ENCODE peak calls at places on chromosomes 4 and X, in five cellular contexts. One of them, this sample, is unnamed. For H3K36me3 and H3K4me1, the result is how much of the 10 kb centered on the place peaks cover.

GRCh38 chr4:52912608-52913007 is 50.5 kb downstream of the RASL11B start:
- DNase-seq in upper lobe of right lung: no peak
- DNase-seq in psoas muscle: no peak
- DNase-seq in CD8-positive, alpha-beta memory T cell: no peak
- DNase-seq in GM23248: peak
- DNase-seq in this sample: no peak

GRCh38 chrX:71163010-71163409 is 18.4 kb downstream of the NLGN3 start:
- DNase-seq in CD8-positive, alpha-beta memory T cell: no peak
- DNase-seq in upper lobe of right lung: no peak
- DNase-seq in psoas muscle: no peak
- DNase-seq in GM23248: no peak
- DNase-seq in this sample: no peak

GRCh38 chrX:56947695-56948094 is 47.6 kb downstream of the SPIN3 start:
- DNase-seq in CD8-positive, alpha-beta memory T cell: no peak
- DNase-seq in GM23248: peak
- DNase-seq in psoas muscle: no peak
- DNase-seq in upper lobe of right lung: no peak
- DNase-seq in this sample: no peak

GRCh38 chr4:1720163-1720983 is 750 bp downstream of the TMEM129 start:
- DNase-seq in GM23248: peak
- DNase-seq in upper lobe of right lung: peak
- DNase-seq in CD8-positive, alpha-beta memory T cell: peak
- DNase-seq in psoas muscle: peak
- DNase-seq in this sample: no peak

GRCh38 chr4:3314706-3315260 is 22.0 kb downstream of the RGS12 start:
- DNase-seq in CD8-positive, alpha-beta memory T cell: no peak
- DNase-seq in upper lobe of right lung: peak
- DNase-seq in GM23248: no peak
- DNase-seq in psoas muscle: no peak
- DNase-seq in this sample: no peak

GRCh38 chrX:13418126-13419091 is 98.6 kb upstream of the ATXN3L start:
- DNase-seq in GM23248: peak
- DNase-seq in psoas muscle: no peak
- DNase-seq in CD8-positive, alpha-beta memory T cell: no peak
- DNase-seq in upper lobe of right lung: no peak
- DNase-seq in this sample: no peak

GRCh38 chr4:101865501-101866062 is 75.1 kb downstream of the BANK1 start:
- DNase-seq in psoas muscle: no peak
- DNase-seq in GM23248: peak
- DNase-seq in upper lobe of right lung: no peak
- DNase-seq in CD8-positive, alpha-beta memory T cell: no peak
- DNase-seq in this sample: no peak

GRCh38 chrX:13955095-13955647 is 74.5 kb downstream of the GEMIN8 start:
- DNase-seq in GM23248: no peak
- DNase-seq in CD8-positive, alpha-beta memory T cell: no peak
- DNase-seq in psoas muscle: no peak
- DNase-seq in upper lobe of right lung: no peak
- DNase-seq in this sample: no peak

GRCh38 chr4:103915224-103915869 is 195.6 kb upstream of the TACR3 start:
- DNase-seq in psoas muscle: no peak
- DNase-seq in upper lobe of right lung: no peak
- DNase-seq in GM23248: peak
- DNase-seq in CD8-positive, alpha-beta memory T cell: no peak
- DNase-seq in this sample: no peak

DNA sequence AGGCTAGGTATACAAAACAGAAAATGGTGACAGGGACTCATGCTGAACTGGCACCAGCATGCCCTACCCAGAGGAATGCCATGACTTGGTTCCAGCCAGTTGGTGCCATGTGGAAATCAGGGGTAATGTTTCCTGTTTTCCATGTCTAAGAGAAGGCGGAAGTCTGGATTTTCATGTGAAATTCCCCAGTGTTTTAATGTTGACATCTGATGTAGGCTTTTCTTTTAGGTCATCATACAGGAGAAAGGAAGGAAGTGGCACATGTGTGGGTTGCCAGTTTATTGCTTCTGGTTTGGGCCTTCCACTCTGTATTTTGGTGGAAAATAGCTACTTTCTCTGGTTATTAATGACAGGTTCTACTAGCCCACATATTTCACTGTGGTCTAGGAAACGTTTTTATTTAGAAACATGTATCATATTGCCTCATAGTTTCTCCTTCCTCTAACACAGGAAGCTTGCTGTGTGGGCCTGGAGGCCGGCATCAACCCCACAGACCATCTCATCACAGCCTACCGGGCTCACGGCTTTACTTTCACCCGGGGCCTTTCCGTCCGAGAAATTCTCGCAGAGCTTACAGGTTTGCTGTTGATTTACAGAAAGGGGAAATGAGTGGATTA is 7.2 kb downstream of the PDHA1 start:
- DNase-seq in CD8-positive, alpha-beta memory T cell: no peak
- DNase-seq in psoas muscle: no peak
- DNase-seq in GM23248: no peak
- DNase-seq in upper lobe of right lung: no peak
- DNase-seq in this sample: no peak
- H3K36me3 ChIP-seq in CD8-positive, alpha-beta memory T cell: under half
- H3K36me3 ChIP-seq in psoas muscle: under half
- H3K36me3 ChIP-seq in GM23248: under half
- H3K36me3 ChIP-seq in upper lobe of right lung: under half
- H3K36me3 ChIP-seq in this sample: under half

GRCh38 chr4:7826176-7826908 is 113.3 kb downstream of the AFAP1 start:
- DNase-seq in psoas muscle: no peak
- DNase-seq in upper lobe of right lung: no peak
- DNase-seq in CD8-positive, alpha-beta memory T cell: no peak
- DNase-seq in GM23248: no peak
- DNase-seq in this sample: no peak

GRCh38 chr4:7828011-7828720 is 111.5 kb downstream of the AFAP1 start:
- DNase-seq in psoas muscle: peak
- DNase-seq in GM23248: peak
- DNase-seq in upper lobe of right lung: no peak
- DNase-seq in CD8-positive, alpha-beta memory T cell: peak
- DNase-seq in this sample: peak

GRCh38 chr4:7828926-7829325 is 110.7 kb downstream of the AFAP1 start:
- DNase-seq in CD8-positive, alpha-beta memory T cell: no peak
- DNase-seq in upper lobe of right lung: no peak
- DNase-seq in psoas muscle: no peak
- DNase-seq in GM23248: peak
- DNase-seq in this sample: no peak

GRCh38 chr4:7826909-7827306 is 112.8 kb downstream of the AFAP1 start:
- DNase-seq in psoas muscle: no peak
- DNase-seq in GM23248: no peak
- DNase-seq in upper lobe of right lung: no peak
- DNase-seq in CD8-positive, alpha-beta memory T cell: no peak
- DNase-seq in this sample: no peak

DNA sequence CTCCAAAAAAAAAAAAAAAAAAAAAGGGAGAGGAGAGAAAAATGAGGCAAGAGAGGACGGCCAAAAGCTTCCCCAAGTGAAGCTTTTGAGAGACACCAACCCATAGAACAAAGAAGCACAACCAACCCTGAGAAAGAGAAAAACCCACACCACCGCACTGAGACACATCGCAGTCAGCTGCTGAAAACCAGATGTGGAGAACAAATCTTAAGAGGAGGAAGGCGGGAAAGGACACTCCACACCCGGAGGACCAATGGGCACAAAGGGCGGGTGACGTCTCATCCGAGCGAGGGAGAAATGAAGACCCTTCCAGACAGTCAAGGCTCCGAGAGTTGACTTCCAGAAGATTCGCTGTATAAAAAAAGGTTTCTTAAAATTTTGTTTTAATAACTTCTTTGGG is 112.1 kb downstream of the AFAP1 start:
- DNase-seq in CD8-positive, alpha-beta memory T cell: no peak
- DNase-seq in upper lobe of right lung: no peak
- DNase-seq in GM23248: peak
- DNase-seq in psoas muscle: no peak
- DNase-seq in this sample: no peak
- H3K4me1 ChIP-seq in CD8-positive, alpha-beta memory T cell: under half
- H3K4me1 ChIP-seq in upper lobe of right lung: under half
- H3K4me1 ChIP-seq in GM23248: half or more
- H3K4me1 ChIP-seq in psoas muscle: half or more
- H3K4me1 ChIP-seq in this sample: under half

GRCh38 chrX:48997455-48997854 is 4.6 kb downstream of the GRIPAP1 start:
- DNase-seq in psoas muscle: no peak
- DNase-seq in GM23248: no peak
- DNase-seq in CD8-positive, alpha-beta memory T cell: no peak
- DNase-seq in upper lobe of right lung: no peak
- DNase-seq in this sample: no peak
- H3K36me3 ChIP-seq in psoas muscle: under half
- H3K36me3 ChIP-seq in GM23248: under half
- H3K36me3 ChIP-seq in CD8-positive, alpha-beta memory T cell: under half
- H3K36me3 ChIP-seq in upper lobe of right lung: under half
- H3K36me3 ChIP-seq in this sample: under half

DNA sequence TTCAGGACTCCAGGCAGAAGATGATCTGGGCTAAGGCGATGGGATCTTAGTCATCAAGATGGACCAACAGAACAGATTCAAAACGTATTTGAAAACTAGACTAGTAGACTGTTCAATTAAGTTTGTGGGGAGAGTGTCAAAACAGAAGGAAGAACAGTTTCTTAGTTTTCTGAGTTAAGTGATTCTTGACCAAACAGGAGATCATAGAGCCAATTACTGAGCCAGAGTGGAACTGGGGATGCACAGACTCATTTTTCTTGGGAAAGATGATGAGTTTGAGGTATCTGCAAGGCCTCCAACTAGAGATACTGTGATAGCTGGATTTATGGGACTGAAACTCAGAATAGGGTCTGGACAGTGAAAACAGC is 119.5 kb downstream of the REELD1 start:
- DNase-seq in psoas muscle: no peak
- DNase-seq in GM23248: no peak
- DNase-seq in upper lobe of right lung: no peak
- DNase-seq in CD8-positive, alpha-beta memory T cell: no peak
- DNase-seq in this sample: no peak
- H3K4me1 ChIP-seq in psoas muscle: under half
- H3K4me1 ChIP-seq in GM23248: half or more
- H3K4me1 ChIP-seq in upper lobe of right lung: under half
- H3K4me1 ChIP-seq in CD8-positive, alpha-beta memory T cell: under half
- H3K4me1 ChIP-seq in this sample: under half

GRCh38 chrX:67759018-67759417 is 215.2 kb downstream of the AR start:
- DNase-seq in CD8-positive, alpha-beta memory T cell: no peak
- DNase-seq in upper lobe of right lung: no peak
- DNase-seq in psoas muscle: no peak
- DNase-seq in GM23248: no peak
- DNase-seq in this sample: no peak
- H3K36me3 ChIP-seq in CD8-positive, alpha-beta memory T cell: under half
- H3K36me3 ChIP-seq in upper lobe of right lung: under half
- H3K36me3 ChIP-seq in psoas muscle: under half
- H3K36me3 ChIP-seq in GM23248: under half
- H3K36me3 ChIP-seq in this sample: under half

DNA sequence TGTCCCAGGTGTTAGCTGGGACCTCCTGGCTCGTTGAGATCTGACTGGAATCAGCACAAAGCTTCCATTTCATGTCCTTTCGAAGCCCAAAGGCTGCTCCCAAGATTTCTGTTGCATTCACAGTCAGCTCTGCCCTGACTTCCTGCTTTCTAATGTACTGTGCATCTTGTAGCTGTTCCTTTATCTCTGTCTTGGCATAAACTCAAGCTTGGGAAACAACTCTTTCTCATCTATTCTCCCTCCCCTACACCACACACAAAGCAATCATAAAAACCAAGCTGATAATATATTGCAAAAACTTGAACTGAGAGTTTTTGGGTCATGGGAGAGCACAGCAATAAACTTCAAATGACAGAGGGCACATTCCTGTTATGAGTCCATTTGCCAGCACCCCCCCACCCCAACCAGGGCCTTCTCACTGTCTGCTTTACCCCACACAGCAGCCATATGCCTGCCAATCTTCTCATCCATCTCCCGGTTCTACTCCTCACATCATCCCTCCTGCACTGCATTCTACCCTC is 76.3 kb downstream of the SYNPO2 start:
- DNase-seq in CD8-positive, alpha-beta memory T cell: no peak
- DNase-seq in upper lobe of right lung: no peak
- DNase-seq in psoas muscle: no peak
- DNase-seq in GM23248: peak
- DNase-seq in this sample: no peak
- H3K4me1 ChIP-seq in CD8-positive, alpha-beta memory T cell: under half
- H3K4me1 ChIP-seq in upper lobe of right lung: under half
- H3K4me1 ChIP-seq in psoas muscle: under half
- H3K4me1 ChIP-seq in GM23248: under half
- H3K4me1 ChIP-seq in this sample: under half

This sample was measured in CD8-positive, alpha-beta T cell.